ENCODE peak calls at places on chromosomes 16 and 17, in six cellular contexts. U, Q, C, I, D and H are unnamed samples.

GRCh38 chr17:31431795-31432658 is 40.6 kb downstream of the RAB11FIP4 start:
- DNase-seq in U (no peak), Q (no peak), C (no peak), I (no peak), D (no peak), H (peak; percentile 62)

GRCh38 chr17:19369107-19369778 is 6.7 kb upstream of the B9D1 start:
- DNase-seq in U (peak; percentile 55), Q (peak; percentile 65), C (no peak), I (no peak), D (no peak), H (peak; percentile 81)

GRCh38 chr17:27572665-27573064 is 58.3 kb upstream of the LGALS9 start:
- DNase-seq in U (no peak), Q (no peak), C (no peak), I (no peak), D (no peak), H (peak; percentile 76)

GRCh38 chr16:70495425-70496182 is 27.8 kb downstream of the COG4 start:
- DNase-seq in U (no peak), Q (no peak), C (no peak), I (no peak), D (no peak), H (no peak)

GRCh38 chr17:82780981-82781893 is 29.4 kb downstream of the TBCD start:
- DNase-seq in U (no peak), Q (no peak), C (no peak), I (no peak), D (no peak), H (peak; percentile 48)

GRCh38 chr17:77140878-77141767 is at the start of gene SEC14L1:
- DNase-seq in U (peak; percentile 76), Q (peak; percentile 42), C (no peak), I (peak; percentile 75), D (peak; percentile 51), H (peak; percentile 76)

GRCh38 chr17:42027961-42028790 is 8.3 kb downstream of the NKIRAS2 start:
- DNase-seq in U (no peak), Q (no peak), C (peak; percentile 68), I (no peak), D (no peak), H (peak; percentile 26)

GRCh38 chr17:39208893-39209292 is 8.8 kb downstream of the RPL19 start:
- DNase-seq in U (no peak), Q (peak; percentile 71), C (no peak), I (no peak), D (no peak), H (no peak)

GRCh38 chr17:73166731-73167581 is 2.1 kb downstream of the SSTR2 start:
- DNase-seq in U (no peak), Q (no peak), C (no peak), I (no peak), D (no peak), H (no peak)

GRCh38 chr16:84572096-84572495 is 45.8 kb downstream of the COTL1 start:
- DNase-seq in U (no peak), Q (no peak), C (no peak), I (no peak), D (no peak), H (no peak)

GRCh38 chr17:50682441-50682840 is 25.3 kb downstream of the ANKRD40 start:
- DNase-seq in U (no peak), Q (no peak), C (no peak), I (no peak), D (no peak), H (no peak)

GRCh38 chr17:69088643-69089200 is 28.0 kb upstream of the ABCA9 start:
- DNase-seq in U (no peak), Q (no peak), C (peak; percentile 18), I (no peak), D (no peak), H (no peak)

GRCh38 chr17:68381076-68381900 is 76.0 kb downstream of the WIPI1 start:
- DNase-seq in U (peak; percentile 17), Q (peak; percentile 32), C (no peak), I (no peak), D (peak; percentile 45), H (peak; percentile 88)

GRCh38 chr16:77971306-77972131 is 50.8 kb upstream of the CLEC3A start:
- DNase-seq in U (peak; percentile 83), Q (peak; percentile 81), C (peak; percentile 72), I (peak; percentile 88), D (peak; percentile 57), H (peak; percentile 72)

GRCh38 chr17:82407255-82407654 is 10.9 kb upstream of the HEXD start:
- DNase-seq in U (no peak), Q (no peak), C (no peak), I (peak; percentile 68), D (no peak), H (peak; percentile 75)

GRCh38 chr16:7185689-7186088 is 147.0 kb upstream of the RBFOX1 start:
- DNase-seq in U (no peak), Q (no peak), C (no peak), I (no peak), D (no peak), H (no peak)

GRCh38 chr17:19304209-19304608 is 58.3 kb downstream of the B9D1 start:
- DNase-seq in U (peak; percentile 72), Q (peak; percentile 74), C (peak; percentile 54), I (peak; percentile 75), D (peak; percentile 27), H (peak; percentile 87)

GRCh38 chr17:49618112-49618611 is 42.5 kb downstream of the NXPH3 start:
- DNase-seq in U (no peak), Q (no peak), C (no peak), I (no peak), D (no peak), H (no peak)

GRCh38 chr16:85185281-85185680 is 73.0 kb upstream of the CIBAR2 start:
- DNase-seq in U (no peak), Q (no peak), C (no peak), I (no peak), D (no peak), H (peak; percentile 69)

GRCh38 chr17:42274812-42275526 is 1.2 kb downstream of the STAT5B start:
- DNase-seq in U (peak; percentile 28), Q (no peak), C (no peak), I (peak; percentile 32), D (no peak), H (no peak)

GRCh38 chr17:14299261-14300093 is 1.4 kb upstream of the HS3ST3B1 start:
- DNase-seq in U (peak; percentile 70), Q (peak; percentile 16), C (peak; percentile 38), I (no peak), D (no peak), H (peak; percentile 91)

GRCh38 chr16:7456221-7456620 is 123.6 kb downstream of the RBFOX1 start:
- DNase-seq in U (no peak), Q (no peak), C (no peak), I (no peak), D (no peak), H (no peak)

GRCh38 chr17:42404326-42405055 is 16.2 kb upstream of the STAT3 start:
- DNase-seq in U (no peak), Q (no peak), C (no peak), I (no peak), D (no peak), H (peak; percentile 72)

GRCh38 chr16:88992351-88993005 is 15.5 kb upstream of the CBFA2T3 start:
- DNase-seq in U (no peak), Q (no peak), C (peak; percentile 98), I (no peak), D (no peak), H (no peak)

GRCh38 chr16:88993946-88994600 is 17.1 kb upstream of the CBFA2T3 start:
- DNase-seq in U (no peak), Q (no peak), C (peak; percentile 49), I (no peak), D (no peak), H (no peak)

GRCh38 chr16:88993006-88993787 is 16.2 kb upstream of the CBFA2T3 start:
- DNase-seq in U (no peak), Q (no peak), C (peak; percentile 79), I (no peak), D (no peak), H (no peak)

GRCh38 chr16:88989852-88990547 is 13.0 kb upstream of the CBFA2T3 start:
- DNase-seq in U (no peak), Q (no peak), C (no peak), I (no peak), D (no peak), H (no peak)

DNA sequence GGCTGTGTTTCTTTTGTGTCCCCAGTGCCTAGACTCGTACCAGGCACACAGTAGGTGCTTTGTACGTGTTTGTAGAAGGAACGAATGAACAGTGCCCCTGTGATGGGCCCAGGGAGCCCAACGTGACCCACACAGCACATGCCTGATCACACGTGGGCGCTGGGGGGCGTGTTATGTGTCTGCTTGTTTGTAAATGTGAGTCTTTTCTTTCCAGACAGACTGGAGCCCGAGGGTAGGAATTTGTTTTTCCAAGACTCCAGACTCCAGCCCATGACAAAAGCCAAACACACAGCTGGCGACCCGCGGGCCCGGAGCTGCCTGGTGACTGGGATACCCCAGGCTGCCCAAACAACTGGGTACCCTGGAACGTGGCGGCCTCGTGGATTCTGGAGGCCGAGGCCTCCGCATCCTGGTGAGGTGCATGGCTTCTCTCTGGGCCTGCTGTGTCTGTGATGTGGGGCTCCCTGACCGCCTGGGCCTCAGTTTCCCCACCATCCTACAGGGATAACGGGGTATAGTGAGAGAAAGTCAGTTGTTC is 14.9 kb upstream of the CBFA2T3 start:
- DNase-seq in U (no peak), Q (no peak), C (peak; percentile 58), I (no peak), D (no peak), H (no peak)
- TF ChIP-seq CTCF in U (no peak), Q (no peak), C (peak; percentile 43), I (no peak), D (no peak), H (no peak)

DNA sequence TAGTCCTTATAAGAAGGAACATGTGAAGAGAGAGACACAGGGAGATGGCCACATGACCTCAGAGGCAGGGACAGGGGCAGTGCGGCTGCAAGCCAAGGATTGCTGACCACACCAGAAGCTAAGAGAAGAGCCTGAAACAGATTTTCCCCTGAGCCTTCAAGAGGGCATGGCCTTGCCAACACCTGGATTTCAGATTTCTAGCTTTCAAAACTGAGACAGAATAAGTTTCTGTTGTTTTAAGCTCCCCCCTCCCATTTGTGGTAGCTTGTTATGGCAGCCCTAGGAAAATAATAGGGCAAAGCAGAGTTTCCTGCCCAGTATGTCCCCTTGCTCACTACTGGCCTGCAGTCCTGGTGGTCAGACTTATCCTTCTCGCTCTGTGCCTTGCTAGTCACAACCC is 204.5 kb downstream of the CCDC182 start:
- DNase-seq in U (no peak), Q (peak; percentile 18), C (no peak), I (no peak), D (no peak), H (no peak)
- H3K4me1 ChIP-seq in U (peaks cover 30% of the 10 kb centered on the region), Q (no peaks in the 10 kb centered on the region), C (peaks cover 6% of the 10 kb centered on the region), I (no peaks in the 10 kb centered on the region), D (no peaks in the 10 kb centered on the region), H (no peaks in the 10 kb centered on the region)

GRCh38 chr16:27892879-27893278 is 170.6 kb downstream of the GSG1L start:
- DNase-seq in U (no peak), Q (no peak), C (no peak), I (no peak), D (no peak), H (no peak)
- TF ChIP-seq CTCF in U (no peak), Q (no peak), C (peak; percentile 34), I (no peak), D (no peak), H (no peak)

GRCh38 chr16:57042157-57043111 is 49.9 kb upstream of the CPNE2 start:
- DNase-seq in U (no peak), Q (peak; percentile 31), C (no peak), I (no peak), D (no peak), H (peak; percentile 53)
- H3K4me1 ChIP-seq in U (peaks cover 11% of the 10 kb centered on the region), Q (no peaks in the 10 kb centered on the region), C (no peaks in the 10 kb centered on the region), I (no peaks in the 10 kb centered on the region), D (no peaks in the 10 kb centered on the region), H (peaks cover 22% of the 10 kb centered on the region)

GRCh38 chr16:5024632-5025031 is 9.1 kb downstream of the NAGPA start:
- DNase-seq in U (no peak), Q (peak; percentile 44), C (no peak), I (no peak), D (no peak), H (peak; percentile 90)
- TF ChIP-seq CTCF in U (peak; percentile 21), Q (no peak), C (peak; percentile 15), I (no peak), D (peak; percentile 9), H (no peak)